ENCODE peak calls at places on chromosomes 5 and 9, in ten cellular contexts. O is dermis microvascular lymphatic vessel endothelial cell; X is natural killer cell treated with Interleukin-12 subunit alpha and Interleukin-12 subunit beta and Interleukin-15 and Interleukin-18, amount 100 ng/mL, for 72 hours; T is AG09319; D is amniotic stem cell; U is fibroblast of mammary gland; B is CD4-positive, CD25-positive, alpha-beta regulatory T cell; I is stimulated activated CD4-positive, alpha-beta T cell treated with anti-CD3 and anti-CD28 coated beads, TNF-alpha, amount 100 ng/mL, for 24 hours; A is WTC11; Z is NCI-H1694 treated with DMSO at 0.1 percent for 48 hours. K is an unnamed sample.

GRCh38 chr9:69674741-69675438 is 2.7 kb upstream of the APBA1 start:
- DNase-seq in O (no peak), X (no peak), T (peak), D (peak), U (peak), B (no peak), I (no peak), A (no peak), Z (no peak), K (no peak)

GRCh38 chr5:8458038-8458383 is 589.1 kb downstream of the MTRR start:
- DNase-seq in O (no peak), X (no peak), T (no peak), D (no peak), U (peak), B (no peak), I (no peak), A (peak), Z (no peak), K (no peak)

GRCh38 chr5:56549096-56549886 is 266.1 kb upstream of the MAP3K1 start:
- DNase-seq in O (peak), X (no peak), T (no peak), D (no peak), U (no peak), B (no peak), I (no peak), A (no peak), Z (no peak), K (no peak)

GRCh38 chr5:179139111-179139935 is 79.2 kb downstream of the ZNF354C start:
- DNase-seq in O (no peak), X (no peak), T (no peak), D (no peak), U (no peak), B (no peak), I (no peak), A (no peak), Z (no peak), K (no peak)

GRCh38 chr5:107985144-107985543 is 314.4 kb upstream of the EFNA5 start:
- DNase-seq in O (no peak), X (no peak), T (no peak), D (no peak), U (peak), B (no peak), I (no peak), A (no peak), Z (no peak), K (no peak)

GRCh38 chr5:54905246-54905770 is 80.1 kb downstream of the ESM1 start:
- DNase-seq in O (no peak), X (no peak), T (no peak), D (no peak), U (peak), B (no peak), I (no peak), A (no peak), Z (no peak), K (no peak)

GRCh38 chr9:37174247-37174646 is 53.9 kb downstream of the ZCCHC7 start:
- DNase-seq in O (no peak), X (no peak), T (no peak), D (peak), U (peak), B (no peak), I (no peak), A (no peak), Z (no peak), K (no peak)

GRCh38 chr9:77678136-77678535 is 30.0 kb upstream of the GNA14 start:
- DNase-seq in O (no peak), X (no peak), T (no peak), D (no peak), U (no peak), B (no peak), I (no peak), A (no peak), Z (no peak), K (no peak)

GRCh38 chr9:115891929-115892328 is 261.7 kb upstream of the PAPPA start:
- DNase-seq in O (no peak), X (no peak), T (peak), D (no peak), U (peak), B (no peak), I (no peak), A (no peak), Z (no peak), K (no peak)

GRCh38 chr5:72999916-73000315 is 44.1 kb downstream of the FCHO2 start:
- DNase-seq in O (no peak), X (no peak), T (no peak), D (no peak), U (no peak), B (no peak), I (no peak), A (no peak), Z (no peak), K (no peak)

GRCh38 chr9:133579601-133580415 is 29.4 kb downstream of the FAM163B start:
- DNase-seq in O (no peak), X (no peak), T (no peak), D (no peak), U (no peak), B (no peak), I (no peak), A (no peak), Z (no peak), K (no peak)

GRCh38 chr9:88732128-88732527 is 197.2 kb downstream of the NXNL2 start:
- DNase-seq in O (no peak), X (no peak), T (no peak), D (no peak), U (peak), B (no peak), I (no peak), A (no peak), Z (no peak), K (no peak)

GRCh38 chr9:81108391-81108790 is 581.0 kb downstream of the TLE1 start:
- DNase-seq in O (no peak), X (no peak), T (no peak), D (no peak), U (no peak), B (no peak), I (no peak), A (no peak), Z (no peak), K (no peak)

GRCh38 chr5:111119856-111120255 is 27.7 kb downstream of the WDR36 start:
- DNase-seq in O (no peak), X (no peak), T (no peak), D (no peak), U (no peak), B (no peak), I (no peak), A (no peak), Z (no peak), K (no peak)

GRCh38 chr5:81422671-81423070 is 28.7 kb upstream of the ACOT12 start:
- DNase-seq in O (no peak), X (no peak), T (peak), D (peak), U (peak), B (no peak), I (no peak), A (no peak), Z (no peak), K (no peak)

GRCh38 chr5:82808960-82809359 is 268.2 kb downstream of the TMEM167A start:
- DNase-seq in O (no peak), X (no peak), T (no peak), D (no peak), U (peak), B (no peak), I (no peak), A (no peak), Z (no peak), K (no peak)

GRCh38 chr5:94024101-94024500 is 282.7 kb upstream of the POU5F2 start:
- DNase-seq in O (no peak), X (no peak), T (no peak), D (no peak), U (peak), B (no peak), I (no peak), A (no peak), Z (no peak), K (no peak)

GRCh38 chr5:140800816-140801493 is at the start of gene PCDHA3:
- DNase-seq in O (no peak), X (no peak), T (no peak), D (no peak), U (peak), B (no peak), I (no peak), A (no peak), Z (peak), K (no peak)

GRCh38 chr9:135130266-135130976 is 43.0 kb downstream of the OLFM1 start:
- DNase-seq in O (no peak), X (no peak), T (no peak), D (no peak), U (no peak), B (no peak), I (no peak), A (no peak), Z (peak), K (no peak)

GRCh38 chr5:14165375-14166091 is 22.4 kb downstream of the TRIO start:
- DNase-seq in O (no peak), X (no peak), T (no peak), D (no peak), U (peak), B (no peak), I (no peak), A (no peak), Z (no peak), K (no peak)

GRCh38 chr9:6907772-6908381 is 150.1 kb downstream of the KDM4C start:
- DNase-seq in O (no peak), X (no peak), T (no peak), D (no peak), U (peak), B (no peak), I (no peak), A (no peak), Z (peak), K (no peak)

GRCh38 chr5:54220230-54221040 is 89.9 kb downstream of the ARL15 start:
- DNase-seq in O (no peak), X (no peak), T (no peak), D (no peak), U (no peak), B (no peak), I (no peak), A (no peak), Z (no peak), K (no peak)